ENCODE peak calls at places on chromosomes 13 and 19, in eight cellular contexts. N, S, H, T, L, Q, Z and V are unnamed samples.

GRCh38 chr19:16928916-16929315 is 40.1 kb downstream of the F2RL3 start:
- DNase-seq in T (no peak), S (no peak), Q (no peak), N (no peak), L (no peak), Z (no peak), H (no peak), V (no peak)

GRCh38 chr19:41646589-41647204 is 19.8 kb upstream of the CEACAM4 start:
- DNase-seq in S (no peak), N (peak), L (no peak), Z (peak), Q (no peak), T (no peak), H (no peak), V (no peak)

GRCh38 chr19:41323430-41324125 is 13.6 kb downstream of the CCDC97 start:
- DNase-seq in L (no peak), N (peak), Z (no peak), Q (peak), S (peak), H (peak), T (peak), V (peak)

GRCh38 chr19:29269641-29270040 is 56.7 kb upstream of the UQCRFS1 start:
- DNase-seq in T (no peak), Q (no peak), Z (no peak), N (no peak), L (no peak), S (no peak), H (no peak), V (no peak)

GRCh38 chr13:44423824-44424223 is 50.2 kb downstream of the SERP2 start:
- DNase-seq in Z (no peak), H (no peak), S (no peak), T (no peak), L (no peak), N (no peak), Q (no peak), V (no peak)

GRCh38 chr19:29495971-29496441 is 29.8 kb upstream of the VSTM2B start:
- DNase-seq in H (no peak), Z (no peak), T (no peak), L (no peak), S (no peak), N (no peak), Q (no peak), V (no peak)

GRCh38 chr19:41479757-41480191 is 36.8 kb downstream of the ERICH4 start:
- DNase-seq in H (no peak), T (no peak), L (no peak), Q (peak), Z (no peak), N (no peak), S (no peak), V (no peak)

GRCh38 chr19:19405919-19406877 is 723 bp downstream of the GATAD2A start:
- DNase-seq in T (peak), H (peak), N (peak), Q (no peak), Z (peak), L (no peak), S (peak), V (no peak)

GRCh38 chr19:8340341-8341096 is 2.5 kb downstream of the KANK3 start:
- DNase-seq in L (no peak), S (no peak), Z (no peak), Q (no peak), T (no peak), N (no peak), H (no peak), V (no peak)

GRCh38 chr19:45218426-45218825 is 26.8 kb downstream of the EXOC3L2 start:
- DNase-seq in L (no peak), H (no peak), T (no peak), Q (no peak), S (no peak), Z (no peak), N (no peak), V (no peak)

GRCh38 chr19:45216677-45217076 is 28.5 kb downstream of the EXOC3L2 start:
- DNase-seq in T (no peak), H (peak), Q (no peak), L (no peak), S (no peak), Z (no peak), N (no peak), V (no peak)

GRCh38 chr19:45217957-45218334 is 27.3 kb downstream of the EXOC3L2 start:
- DNase-seq in Z (no peak), S (no peak), L (no peak), Q (no peak), T (no peak), N (no peak), H (no peak), V (no peak)

GRCh38 chr19:45218887-45219780 is 26.1 kb downstream of the EXOC3L2 start:
- DNase-seq in H (no peak), N (peak), T (no peak), S (no peak), Q (no peak), L (peak), Z (no peak), V (no peak)

DNA sequence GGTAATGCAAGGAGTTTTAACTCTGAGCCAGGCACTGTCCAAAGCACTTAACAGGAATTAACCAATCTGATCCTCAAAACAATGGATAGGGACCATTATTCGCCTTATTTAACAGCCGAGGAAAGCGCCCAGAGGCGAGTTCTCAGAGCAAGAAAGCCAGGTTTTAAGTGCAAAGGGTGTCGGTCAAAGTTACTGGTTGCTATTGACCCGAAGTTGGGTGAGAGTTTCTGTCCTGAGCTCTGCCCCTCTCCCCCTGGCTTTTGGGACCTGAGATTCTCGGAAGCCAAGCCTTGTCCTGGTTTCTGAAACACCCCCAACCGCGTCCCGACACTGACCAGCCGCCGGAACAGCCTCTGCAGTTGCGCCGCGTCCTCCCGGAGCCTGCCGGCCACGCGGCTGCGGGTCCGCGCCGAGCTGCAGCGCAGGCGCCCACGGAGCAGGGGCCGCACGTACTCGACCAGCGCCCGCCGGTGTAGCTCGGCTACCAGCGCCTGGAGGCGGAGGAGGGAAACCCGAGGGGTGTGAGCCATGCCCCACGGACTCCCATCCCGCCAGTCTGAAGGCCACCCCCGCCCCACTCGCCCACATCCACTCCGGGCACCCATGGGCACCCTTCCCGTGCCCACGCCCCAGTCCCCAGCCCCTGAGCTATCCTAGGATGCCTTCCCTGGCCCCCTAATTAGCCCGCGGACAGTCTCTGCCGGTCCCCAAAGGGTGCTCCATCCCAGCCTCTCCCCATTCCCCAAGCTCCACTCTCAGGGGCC is 27.8 kb downstream of the EXOC3L2 start:
- DNase-seq in H (peak), Z (no peak), Q (no peak), L (no peak), N (peak), S (peak), T (no peak), V (no peak)
- H3K4me3 ChIP-seq in H (no peak), Z (no peak), Q (no peak), L (no peak), N (no peak), S (no peak), T (no peak), V (peak)

GRCh38 chr19:45451181-45451849 is 16.5 kb upstream of the FOSB start:
- DNase-seq in L (peak), S (peak), H (peak), Z (peak), N (peak), T (no peak), Q (peak), V (no peak)

GRCh38 chr19:45448425-45448756 is 19.4 kb upstream of the FOSB start:
- DNase-seq in L (no peak), Z (no peak), H (no peak), T (no peak), N (no peak), Q (no peak), S (no peak), V (no peak)

GRCh38 chr19:45446944-45447343 is 20.9 kb upstream of the FOSB start:
- DNase-seq in H (no peak), S (peak), Z (no peak), Q (peak), N (peak), L (no peak), T (no peak), V (no peak)

GRCh38 chr19:45450042-45450380 is 17.8 kb upstream of the FOSB start:
- DNase-seq in T (no peak), L (no peak), N (no peak), Q (no peak), H (no peak), S (no peak), Z (peak), V (no peak)

GRCh38 chr19:45448887-45449299 is 18.9 kb upstream of the FOSB start:
- DNase-seq in L (no peak), S (no peak), H (no peak), T (no peak), Q (peak), N (peak), Z (peak), V (no peak)
- H3K4me3 ChIP-seq in L (no peak), S (no peak), H (no peak), T (no peak), Q (no peak), N (no peak), Z (no peak), V (no peak)

GRCh38 chr13:52599037-52599852 is 43.0 kb upstream of the HNRNPA1L2 start:
- DNase-seq in L (no peak), T (peak), S (no peak), Z (no peak), Q (peak), N (peak), H (peak), V (no peak)
- H3K4me3 ChIP-seq in L (no peak), T (peak), S (peak), Z (peak), Q (peak), N (peak), H (no peak), V (peak)

GRCh38 chr13:64410654-64411053 is 2819.5 kb downstream of the PCDH9 start:
- DNase-seq in Q (no peak), Z (no peak), N (no peak), H (no peak), S (no peak), T (no peak), L (no peak), V (no peak)
- H3K4me3 ChIP-seq in Q (no peak), Z (no peak), N (no peak), H (no peak), S (no peak), T (no peak), L (no peak), V (no peak)

GRCh38 chr13:42722883-42723539 is 58.4 kb upstream of the FAM216B start:
- DNase-seq in S (no peak), L (no peak), Q (no peak), N (no peak), Z (no peak), T (no peak), H (no peak), V (no peak)

GRCh38 chr13:42715909-42716308 is 65.5 kb upstream of the FAM216B start:
- DNase-seq in H (no peak), S (no peak), Z (no peak), L (no peak), N (no peak), Q (no peak), T (no peak), V (no peak)

GRCh38 chr13:42720116-42720857 is 61.1 kb upstream of the FAM216B start:
- DNase-seq in Q (peak), L (no peak), S (peak), H (peak), Z (no peak), T (peak), N (peak), V (peak)

DNA sequence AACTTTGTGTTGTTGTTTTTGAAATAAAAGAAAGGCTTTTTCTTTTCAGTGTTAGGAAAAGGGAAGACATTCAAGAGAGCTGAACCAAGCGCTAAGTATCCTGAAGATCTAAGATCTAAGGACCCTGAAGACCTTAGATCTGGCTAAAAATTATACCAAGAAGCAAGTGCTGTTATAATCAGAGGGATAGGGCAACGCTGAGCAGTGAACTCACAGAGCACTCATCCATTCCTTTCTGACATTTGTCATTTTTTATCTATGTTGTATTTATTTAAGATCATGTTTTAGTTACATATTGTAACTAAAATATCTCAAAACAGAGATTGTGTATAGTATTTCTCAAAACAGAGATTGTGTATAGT is 60.5 kb upstream of the FAM216B start:
- DNase-seq in Q (peak), S (no peak), H (no peak), N (no peak), T (no peak), L (no peak), Z (no peak), V (no peak)
- H3K4me3 ChIP-seq in Q (no peak), S (no peak), H (no peak), N (no peak), T (no peak), L (no peak), Z (no peak), V (no peak)

DNA sequence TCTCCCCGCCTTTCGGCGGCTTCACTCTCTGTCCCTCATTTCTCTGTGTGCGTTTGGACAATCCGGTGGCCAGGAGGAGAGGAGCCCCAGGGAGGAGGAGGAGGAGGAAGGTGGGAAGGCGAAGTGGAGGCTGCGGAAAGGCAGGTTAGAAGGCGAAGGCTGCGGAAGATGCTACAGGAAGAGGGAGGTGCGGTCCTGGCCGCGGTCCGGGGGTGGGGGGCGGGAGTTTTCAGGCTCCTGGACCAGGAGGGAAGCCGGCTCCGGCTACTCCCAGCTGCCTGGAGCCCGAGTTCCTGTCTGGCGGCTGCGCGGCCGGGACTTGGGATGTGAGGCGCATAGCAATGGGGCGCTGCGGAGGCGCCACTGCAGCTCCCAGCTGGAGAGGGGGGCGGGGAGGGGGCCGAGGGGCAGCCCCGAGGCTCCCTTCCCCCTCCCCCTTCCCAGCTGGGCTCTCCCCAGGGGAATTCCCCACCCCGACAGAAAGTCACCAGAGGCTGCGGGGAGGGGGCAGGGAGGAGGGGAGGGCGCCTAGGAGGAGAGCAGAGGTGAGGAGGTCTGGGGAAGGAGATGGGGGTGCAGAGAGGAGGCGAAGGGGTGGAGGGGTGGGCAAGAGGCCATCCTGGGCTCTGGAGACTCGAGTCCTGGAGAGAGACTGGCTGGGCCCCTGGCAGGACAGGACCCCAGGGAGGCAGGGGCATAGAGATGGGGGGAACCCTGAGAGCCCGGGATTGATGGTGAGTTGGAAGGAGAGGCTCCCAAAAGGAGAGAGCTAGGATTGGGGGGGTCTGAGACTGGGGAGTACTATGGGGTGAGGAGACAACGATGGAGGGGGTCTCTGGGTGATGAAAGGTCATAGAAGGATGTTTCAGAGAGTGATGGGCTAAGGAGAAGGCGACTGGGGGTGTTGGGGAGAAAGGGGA is 2.0 kb downstream of the LRRC4B start:
- DNase-seq in H (no peak), S (peak), L (no peak), N (no peak), Z (no peak), T (no peak), Q (no peak), V (no peak)
- H3K4me3 ChIP-seq in H (no peak), S (no peak), L (no peak), N (no peak), Z (no peak), T (no peak), Q (no peak), V (no peak)